ENCODE peak calls at places on chromosomes 4 and X, in seven cellular contexts. L is psoas muscle, M is endothelial cell of umbilical vein, X is fibroblast of pulmonary artery, P is pancreas, S is adrenal gland, O is left lung. K is an unnamed sample.

GRCh38 chr4:26772096-26772495 is 88.5 kb upstream of the STIM2 start:
- DNase-seq in L (no peak), M (no peak), X (no peak), P (no peak), S (no peak), O (no peak), K (no peak)

GRCh38 chr4:83387922-83388676 is 53.5 kb upstream of the HPSE start:
- DNase-seq in L (no peak), M (no peak), X (no peak), P (no peak), S (peak; percentile 61), O (no peak), K (no peak)

GRCh38 chr4:41797260-41797659 is 48.7 kb upstream of the PHOX2B start:
- DNase-seq in L (no peak), M (no peak), X (no peak), P (no peak), S (no peak), O (no peak), K (no peak)

GRCh38 chrX:147803948-147804347 is 107.8 kb upstream of the FMR1 start:
- DNase-seq in L (no peak), M (no peak), X (peak; percentile 0), P (no peak), S (peak; percentile 21), O (no peak), K (no peak)

GRCh38 chr4:82638479-82638878 is 76.7 kb upstream of the TMEM150C start:
- DNase-seq in L (no peak), M (no peak), X (no peak), P (no peak), S (no peak), O (no peak), K (no peak)

GRCh38 chrX:1394731-1395501 is 3.0 kb upstream of the SLC25A6 start:
- DNase-seq in L (peak; percentile 20), M (no peak), X (no peak), P (no peak), S (peak; percentile 31), O (peak; percentile 32), K (no peak)

GRCh38 chr4:23060776-23061175 is 368.0 kb downstream of the GBA3 start:
- DNase-seq in L (no peak), M (no peak), X (no peak), P (no peak), S (no peak), O (no peak), K (no peak)

GRCh38 chrX:54359408-54359807 is 1.6 kb upstream of the WNK3 start:
- DNase-seq in L (no peak), M (no peak), X (no peak), P (no peak), S (no peak), O (no peak), K (no peak)

GRCh38 chr4:15488658-15489470 is 19.2 kb downstream of the CC2D2A start:
- DNase-seq in L (no peak), M (no peak), X (peak; percentile 68), P (no peak), S (no peak), O (no peak), K (no peak)

GRCh38 chr4:14853186-14853946 is 148.9 kb upstream of the CPEB2 start:
- DNase-seq in L (no peak), M (no peak), X (peak; percentile 85), P (no peak), S (peak; percentile 35), O (no peak), K (no peak)

GRCh38 chrX:56503941-56504673 is 59.3 kb upstream of the UBQLN2 start:
- DNase-seq in L (no peak), M (no peak), X (no peak), P (no peak), S (no peak), O (no peak), K (no peak)

GRCh38 chr4:52425751-52426326 is 233.3 kb downstream of the USP46 start:
- DNase-seq in L (no peak), M (no peak), X (no peak), P (peak; percentile 44), S (no peak), O (no peak), K (no peak)

GRCh38 chrX:16822723-16823122 is 36.5 kb downstream of the TXLNG start:
- DNase-seq in L (no peak), M (peak; percentile 77), X (peak; percentile 89), P (no peak), S (no peak), O (no peak), K (no peak)

GRCh38 chr4:185774815-185775684 is 36.9 kb downstream of the SORBS2 start:
- DNase-seq in L (no peak), M (peak; percentile 92), X (peak; percentile 87), P (peak; percentile 68), S (peak; percentile 71), O (peak; percentile 64), K (no peak)

GRCh38 chr4:101258782-101259353 is 88.5 kb downstream of the PPP3CA start:
- DNase-seq in L (no peak), M (peak; percentile 67), X (no peak), P (no peak), S (peak; percentile 45), O (no peak), K (no peak)

GRCh38 chr4:164212134-164212533 is 541.8 kb upstream of the SMIM31 start:
- DNase-seq in L (no peak), M (no peak), X (peak; percentile 3), P (no peak), S (no peak), O (no peak), K (no peak)

GRCh38 chrX:131729295-131729694 is 185.4 kb downstream of the OR13H1 start:
- DNase-seq in L (peak; percentile 84), M (no peak), X (no peak), P (peak; percentile 91), S (peak; percentile 93), O (peak; percentile 87), K (peak; percentile 89)

GRCh38 chrX:19740744-19741143 is 146.7 kb downstream of the SH3KBP1 start:
- DNase-seq in L (no peak), M (no peak), X (no peak), P (no peak), S (no peak), O (no peak), K (no peak)

GRCh38 chr4:53019485-53020382 is 157.6 kb downstream of the RASL11B start:
- DNase-seq in L (no peak), M (peak; percentile 45), X (peak; percentile 70), P (no peak), S (peak; percentile 60), O (no peak), K (no peak)

GRCh38 chrX:10617964-10618342 is 2.4 kb downstream of the MID1 start:
- DNase-seq in L (no peak), M (peak; percentile 52), X (no peak), P (no peak), S (no peak), O (no peak), K (no peak)

GRCh38 chrX:10618911-10619310 is 1.5 kb downstream of the MID1 start:
- DNase-seq in L (no peak), M (peak; percentile 48), X (no peak), P (no peak), S (no peak), O (no peak), K (no peak)

GRCh38 chrX:10620121-10620699 is at the start of gene MID1:
- DNase-seq in L (peak; percentile 51), M (peak; percentile 83), X (peak; percentile 85), P (peak; percentile 61), S (peak; percentile 73), O (peak; percentile 71), K (peak; percentile 68)

GRCh38 chrX:10617186-10617963 is 3.0 kb downstream of the MID1 start:
- DNase-seq in L (no peak), M (no peak), X (no peak), P (no peak), S (no peak), O (no peak), K (no peak)

DNA sequence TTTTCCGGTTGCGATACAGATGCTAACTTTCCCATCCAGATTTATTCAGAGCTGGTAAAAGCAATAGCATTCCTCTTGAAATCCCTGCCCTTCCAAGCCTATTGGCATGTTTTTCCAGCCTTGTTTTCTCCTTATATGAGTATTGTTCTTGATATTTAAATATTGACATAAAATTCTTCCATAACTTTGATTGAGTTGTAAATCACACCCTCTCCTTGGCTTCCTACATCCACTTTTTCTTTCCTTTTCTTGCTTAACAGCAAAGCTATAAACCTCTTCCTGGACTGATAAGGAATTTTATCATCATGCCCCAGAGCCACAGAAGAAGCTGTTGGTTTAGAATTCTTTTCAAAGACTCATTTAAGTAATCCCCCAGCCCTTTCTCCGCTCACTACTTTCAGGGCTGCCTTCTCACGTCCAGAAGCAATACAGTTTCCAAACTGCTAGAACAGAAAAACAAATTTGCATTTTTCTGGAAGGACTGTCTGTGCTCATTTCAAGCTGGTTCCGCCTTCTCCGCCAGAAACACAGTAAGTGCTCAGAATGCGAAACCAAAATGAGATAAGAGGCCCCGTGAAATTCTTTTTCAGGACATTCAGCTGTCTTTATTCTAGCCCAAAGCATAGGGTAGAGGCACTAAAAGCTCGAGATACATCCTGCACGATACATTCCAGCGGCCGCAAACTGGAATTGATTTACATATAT is 922 bp downstream of the MID1 start:
- DNase-seq in L (no peak), M (peak; percentile 65), X (peak; percentile 35), P (no peak), S (no peak), O (no peak), K (no peak)
- H3K4me3 ChIP-seq in L (peak overlapping the region; percentile 65), M (peak overlapping the region; percentile 85), X (peak overlapping the region; percentile 71), P (no peak overlapping the region), S (no peak overlapping the region), O (peak overlapping the region; percentile 41), K (peak overlapping the region; percentile 69)

DNA sequence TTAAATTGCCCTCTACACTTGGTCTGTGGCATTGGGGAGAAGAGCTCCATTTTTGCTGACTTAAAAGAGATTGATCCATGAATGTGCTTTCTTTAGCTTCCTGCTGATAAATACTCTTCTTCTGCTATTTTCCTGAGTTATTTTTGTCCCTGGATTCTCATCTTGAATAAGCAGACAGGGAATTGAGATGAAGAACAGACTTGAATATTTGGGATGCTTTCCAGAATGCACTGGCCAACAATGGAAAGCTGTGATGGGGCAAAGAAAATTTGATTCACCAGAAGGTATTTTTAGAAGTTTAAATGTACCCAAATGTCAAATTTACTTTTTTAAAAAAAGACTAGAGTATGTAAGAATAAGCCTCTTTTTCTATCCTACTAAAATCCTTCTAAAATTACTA is 309.9 kb upstream of the PPP1R2C start:
- DNase-seq in L (no peak), M (no peak), X (no peak), P (no peak), S (no peak), O (no peak), K (no peak)
- H3K4me3 ChIP-seq in L (no peak overlapping the region), M (no peak overlapping the region), X (no peak overlapping the region), P (no peak overlapping the region), S (no peak overlapping the region), O (no peak overlapping the region), K (no peak overlapping the region)

GRCh38 chr4:173522160-173522873 is 7.7 kb downstream of the HAND2 start:
- DNase-seq in L (peak; percentile 81), M (peak; percentile 29), X (peak; percentile 95), P (peak; percentile 54), S (peak; percentile 56), O (peak; percentile 62), K (peak; percentile 71)
- H3K4me3 ChIP-seq in L (peak overlapping the region; percentile 65), M (no peak overlapping the region), X (peak overlapping the region; percentile 89), P (peak overlapping the region; percentile 29), S (no peak overlapping the region), O (no peak overlapping the region), K (peak overlapping the region; percentile 29)

DNA sequence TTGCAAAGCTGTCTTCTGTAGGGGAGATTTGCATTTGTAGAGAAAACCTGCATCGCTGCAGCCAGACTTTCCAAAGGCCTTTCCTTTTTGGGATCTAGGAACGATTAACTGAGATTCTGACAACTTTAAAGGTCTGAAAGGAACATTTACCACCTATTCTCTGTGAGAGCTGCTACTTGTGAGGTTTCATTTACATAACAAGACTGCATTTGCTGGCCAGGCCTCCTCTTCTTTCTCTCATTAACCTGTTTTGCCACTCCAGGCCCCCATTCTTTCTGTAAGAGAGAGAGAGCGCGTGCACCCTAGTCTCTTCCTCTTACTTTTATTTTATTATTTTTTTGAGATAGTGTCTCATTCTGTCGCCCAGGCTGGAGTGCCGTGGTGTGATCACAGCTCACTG is 31.6 kb downstream of the TMEM31 start:
- DNase-seq in L (no peak), M (no peak), X (no peak), P (no peak), S (no peak), O (no peak), K (no peak)
- H3K4me3 ChIP-seq in L (no peak overlapping the region), M (no peak overlapping the region), X (no peak overlapping the region), P (no peak overlapping the region), S (no peak overlapping the region), O (no peak overlapping the region), K (no peak overlapping the region)